ENCODE peak calls at places on chromosomes 7 and 10, in four cellular contexts. G is K562, N is GM12878, K is HepG2. R is an unnamed sample.
A peak's percentile ranks its signal among the peaks of the same experiment; 100 is the strongest.

GRCh38 chr10:61110936-61111335 is 167.0 kb upstream of the RHOBTB1 start:
- DNase-seq in N (no peak), K (no peak), G (no peak), R (no peak)

GRCh38 chr7:47669178-47669878 is 87.4 kb upstream of the TNS3 start:
- DNase-seq in K (peak; percentile 37), G (no peak), N (peak; percentile 90), R (no peak)

GRCh38 chr7:94297397-94297838 is 97.3 kb upstream of the COL1A2 start:
- DNase-seq in G (no peak), K (no peak), N (no peak), R (no peak)

GRCh38 chr10:90621577-90621976 is 236.3 kb downstream of the HTR7 start:
- DNase-seq in G (no peak), K (no peak), N (no peak), R (peak; percentile 3)

GRCh38 chr10:106987362-106987761 is 177.1 kb downstream of the SORCS1 start:
- DNase-seq in K (no peak), N (no peak), G (no peak), R (no peak)

GRCh38 chr7:134458806-134459698 is at the start of gene AKR1B1:
- DNase-seq in G (peak; percentile 73), K (peak; percentile 84), N (peak; percentile 64), R (peak; percentile 89)

GRCh38 chr10:119940487-119940886 is 48.0 kb downstream of the SEC23IP start:
- DNase-seq in K (no peak), G (no peak), N (no peak), R (peak; percentile 70)

GRCh38 chr10:28734940-28735759 is 57.8 kb downstream of the BAMBI start:
- DNase-seq in N (no peak), G (peak; percentile 76), K (peak; percentile 95), R (peak; percentile 23)

GRCh38 chr7:41830271-41830670 is 127.4 kb upstream of the INHBA start:
- DNase-seq in K (no peak), G (no peak), N (no peak), R (no peak)

GRCh38 chr10:132928261-132928660 is 14.1 kb downstream of the CFAP46 start:
- DNase-seq in K (no peak), G (no peak), N (no peak), R (no peak)

GRCh38 chr10:131186547-131187253 is 124.8 kb downstream of the TCERG1L start:
- DNase-seq in K (no peak), N (no peak), G (no peak), R (no peak)

GRCh38 chr7:51121945-51122425 is 194.6 kb downstream of the COBL start:
- DNase-seq in N (no peak), K (no peak), G (no peak), R (peak; percentile 92)

GRCh38 chr7:41097501-41097900 is 605.4 kb downstream of the INHBA start:
- DNase-seq in G (no peak), N (no peak), K (no peak), R (no peak)

DNA sequence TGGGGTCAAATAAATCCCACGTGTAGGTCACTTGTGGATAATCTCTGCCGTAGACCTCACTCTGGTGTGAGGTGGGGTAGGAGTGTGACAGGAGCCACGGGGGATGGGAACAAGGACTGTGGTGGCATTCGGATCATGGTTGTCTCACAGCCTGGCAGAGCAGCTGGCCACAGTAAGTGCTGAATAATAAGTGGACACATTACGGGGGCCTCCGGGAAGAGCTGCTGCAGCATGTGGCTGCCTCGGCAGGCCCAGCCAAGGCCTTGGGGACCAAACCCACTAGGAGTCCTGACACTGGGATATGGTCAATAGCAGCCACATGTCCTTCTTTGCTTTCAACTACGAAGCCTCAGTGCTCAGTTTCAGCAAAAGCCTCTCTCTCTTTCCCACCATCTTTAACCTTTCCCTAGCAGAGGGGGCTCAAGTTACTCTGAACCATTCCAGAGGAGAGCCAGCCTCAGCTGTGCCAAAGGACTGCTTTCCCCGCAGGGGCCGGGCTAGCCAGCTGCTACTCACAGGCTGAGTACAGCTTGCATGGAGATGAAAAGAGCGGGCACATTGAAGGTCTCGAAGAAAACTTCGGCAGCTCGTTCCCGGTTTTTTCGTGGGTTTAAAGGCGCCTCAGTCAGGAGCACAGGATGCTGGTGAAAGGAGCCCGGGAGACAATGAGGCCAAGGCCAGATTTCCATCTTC is 17.3 kb downstream of the ACTR1A start:
- DNase-seq in N (no peak), G (no peak), K (no peak), R (no peak)
- H3K36me3 ChIP-seq in N (peaks cover 60% of the 10 kb centered on the region), G (peaks cover 88% of the 10 kb centered on the region), K (peaks cover 78% of the 10 kb centered on the region), R (peaks cover 70% of the 10 kb centered on the region)

DNA sequence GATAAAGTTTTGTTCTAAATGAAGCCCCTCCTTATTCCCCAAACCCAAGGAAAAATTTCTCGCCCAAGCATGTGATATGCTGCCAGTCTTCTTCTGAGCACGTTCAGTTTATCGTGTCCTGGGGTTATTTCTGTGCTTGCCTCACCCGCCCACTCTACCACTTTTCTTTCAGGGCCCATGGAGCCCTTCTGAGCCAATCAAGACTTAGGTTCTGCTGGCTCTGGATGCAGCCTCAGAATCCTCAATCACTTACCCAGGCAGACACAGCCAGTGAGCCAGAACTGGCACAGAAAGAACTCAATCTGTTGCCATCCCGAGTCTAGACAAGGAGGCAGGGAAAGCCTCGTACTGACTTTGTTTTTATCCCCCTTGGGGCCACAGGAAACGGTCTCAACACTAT is 34.1 kb upstream of the C10orf90 start:
- DNase-seq in G (no peak), N (no peak), K (no peak), R (no peak)
- TF ChIP-seq MYC in G (no peak), N (no peak), K (no peak), R (no peak)

GRCh38 chr10:88069338-88069737 is 205.9 kb downstream of the PTEN start:
- DNase-seq in N (no peak), G (no peak), K (no peak), R (no peak)
- H3K4me1 ChIP-seq in N (peaks cover 78% of the 10 kb centered on the region), G (no peaks in the 10 kb centered on the region), K (peaks cover 11% of the 10 kb centered on the region), R (no peaks in the 10 kb centered on the region)

GRCh38 chr10:105803206-105803605 is 1162.1 kb downstream of the SORCS3 start:
- DNase-seq in K (no peak), N (no peak), G (no peak), R (no peak)

DNA sequence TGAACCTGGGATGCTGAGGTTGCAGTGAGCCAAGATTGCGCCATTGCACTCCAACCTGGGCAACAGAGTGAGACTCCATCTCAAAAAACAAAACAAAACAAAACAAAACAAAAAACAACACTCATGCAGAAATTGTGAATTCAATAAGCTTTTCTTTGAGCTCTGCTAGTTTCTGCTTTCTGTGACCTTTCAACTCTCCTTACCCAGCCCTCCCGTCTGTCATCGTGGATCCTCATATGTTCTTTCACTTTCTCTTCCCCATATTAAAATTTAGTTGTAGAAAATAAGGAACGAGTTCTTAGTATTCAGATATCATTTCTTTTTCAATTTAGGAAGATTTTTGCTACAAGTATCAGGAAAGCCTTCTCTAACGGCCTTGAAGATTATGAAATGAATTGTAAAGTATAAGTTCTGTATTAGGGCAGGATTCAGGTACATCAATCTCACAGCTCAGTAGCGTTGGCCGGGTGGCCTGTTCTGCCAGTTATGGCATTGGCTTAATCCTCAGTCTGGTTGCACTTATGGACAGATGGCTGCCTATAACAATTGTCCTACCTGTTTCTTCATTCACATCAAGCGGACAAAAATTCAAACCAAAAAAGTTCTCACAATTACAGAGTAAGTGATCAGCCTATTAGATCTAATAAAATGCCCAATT is 1167.0 kb downstream of the SORCS3 start:
- DNase-seq in K (no peak), N (no peak), G (no peak), R (no peak)
- H3K36me3 ChIP-seq in K (no peaks in the 10 kb centered on the region), N (no peaks in the 10 kb centered on the region), G (no peaks in the 10 kb centered on the region), R (no peaks in the 10 kb centered on the region)

DNA sequence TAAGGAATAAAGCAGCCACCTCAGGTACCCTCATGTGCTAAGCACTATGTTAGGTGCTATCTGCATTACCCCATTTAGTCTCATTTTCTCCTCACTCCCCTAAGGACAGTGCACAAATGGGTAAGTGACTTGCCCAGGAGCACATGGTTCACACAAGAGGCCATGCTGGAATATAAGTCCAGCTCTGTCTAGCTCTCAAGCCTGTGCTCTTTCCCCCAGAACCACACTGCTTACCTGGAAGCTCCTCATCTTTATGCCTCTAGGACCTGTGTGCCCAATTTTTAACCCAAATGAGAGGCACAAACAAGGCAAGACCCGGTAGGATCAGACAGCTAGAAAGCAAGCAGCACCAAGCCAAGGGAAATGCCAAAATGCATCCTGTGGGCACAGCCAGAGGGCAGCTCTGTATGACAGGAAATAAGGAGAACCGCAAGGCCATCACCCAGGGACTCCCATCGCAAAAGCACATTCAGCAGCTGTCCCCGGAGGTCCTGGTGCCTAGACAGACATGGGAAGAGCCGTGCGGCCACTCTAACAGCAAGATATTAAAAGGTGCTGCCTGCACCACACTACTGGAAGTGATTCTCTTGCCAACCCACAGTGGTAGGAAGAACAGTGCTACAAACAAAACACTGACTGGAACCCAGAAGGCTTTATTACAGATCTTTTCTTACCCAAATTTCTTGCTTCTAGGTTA is 88.1 kb downstream of the GSAP start:
- DNase-seq in N (no peak), G (no peak), K (no peak), R (peak; percentile 40)
- TF ChIP-seq MYC in N (no peak), G (no peak), K (no peak), R (no peak)

R was measured in endothelial cell of umbilical vein.